ENCODE peak calls at places on chromosome 22, in six cellular contexts. L, N, I, T, S and H are unnamed samples.

GRCh38 chr22:42994917-42995562 is 19.9 kb downstream of the PACSIN2 start:
- DNase-seq in L (no peak), N (no peak), I (no peak), T (no peak), S (no peak), H (no peak)

GRCh38 chr22:47196881-47197701 is 434.6 kb downstream of the TBC1D22A start:
- DNase-seq in L (no peak), N (no peak), I (no peak), T (no peak), S (no peak), H (no peak)

GRCh38 chr22:41528938-41529561 is 15.2 kb downstream of the POLR3H start:
- DNase-seq in L (no peak), N (no peak), I (no peak), T (no peak), S (no peak), H (no peak)

GRCh38 chr22:49968313-49968830 is 7.8 kb downstream of the PIM3 start:
- DNase-seq in L (peak; percentile 17), N (no peak), I (no peak), T (no peak), S (no peak), H (no peak)

GRCh38 chr22:31119026-31119717 is 3.6 kb upstream of the INPP5J start:
- DNase-seq in L (peak; percentile 58), N (no peak), I (no peak), T (no peak), S (no peak), H (no peak)

GRCh38 chr22:29093501-29093921 is 20.7 kb downstream of the KREMEN1 start:
- DNase-seq in L (no peak), N (no peak), I (no peak), T (no peak), S (no peak), H (no peak)

GRCh38 chr22:25497269-25497668 is 67.2 kb upstream of the GRK3 start:
- DNase-seq in L (no peak), N (no peak), I (no peak), T (no peak), S (no peak), H (no peak)

GRCh38 chr22:39534591-39535301 is 2.2 kb upstream of the RPS19BP1 start:
- DNase-seq in L (peak; percentile 87), N (no peak), I (peak; percentile 79), T (peak; percentile 76), S (peak; percentile 99), H (peak; percentile 91)

GRCh38 chr22:45612940-45613339 is 58.7 kb upstream of the ATXN10 start:
- DNase-seq in L (no peak), N (no peak), I (no peak), T (no peak), S (peak; percentile 37), H (no peak)

GRCh38 chr22:36641902-36642640 is 61.5 kb downstream of the CACNG2 start:
- DNase-seq in L (no peak), N (no peak), I (peak; percentile 43), T (no peak), S (no peak), H (peak; percentile 73)

GRCh38 chr22:30701872-30702271 is 7.2 kb downstream of the OSBP2 start:
- DNase-seq in L (no peak), N (no peak), I (peak; percentile 47), T (no peak), S (no peak), H (no peak)

GRCh38 chr22:44452531-44453420 is 45.3 kb downstream of the RTL6 start:
- DNase-seq in L (no peak), N (no peak), I (no peak), T (no peak), S (no peak), H (peak; percentile 22)